ENCODE peak calls at places on chromosome 5, in four cellular contexts. One of them, this sample, is unnamed.

GRCh38 chr5:122120957-122121356 is 8.4 kb upstream of the ZNF474 start:
- DNase-seq in Kasumi-1: no peak
- DNase-seq in GM19239: no peak
- DNase-seq in Right ventricle myocardium inferior: no peak
- DNase-seq in this sample: no peak

GRCh38 chr5:160183075-160183474 is 46.2 kb upstream of the FABP6 start:
- DNase-seq in Kasumi-1: no peak
- DNase-seq in GM19239: no peak
- DNase-seq in Right ventricle myocardium inferior: no peak
- DNase-seq in this sample: no peak

GRCh38 chr5:26737763-26738162 is 300.6 kb downstream of the CDH9 start:
- DNase-seq in Kasumi-1: no peak
- DNase-seq in GM19239: no peak
- DNase-seq in Right ventricle myocardium inferior: no peak
- DNase-seq in this sample: no peak

GRCh38 chr5:154138701-154139100 is 51.8 kb upstream of the GALNT10 start:
- DNase-seq in Kasumi-1: no peak
- DNase-seq in GM19239: no peak
- DNase-seq in Right ventricle myocardium inferior: peak; percentile 72
- DNase-seq in this sample: peak; percentile 81

GRCh38 chr5:180522350-180522749 is 28.2 kb downstream of the CNOT6 start:
- DNase-seq in Kasumi-1: no peak
- DNase-seq in GM19239: no peak
- DNase-seq in Right ventricle myocardium inferior: no peak
- DNase-seq in this sample: no peak

GRCh38 chr5:34833090-34833489 is 5.9 kb upstream of the TTC23L start:
- DNase-seq in Kasumi-1: no peak
- DNase-seq in GM19239: no peak
- DNase-seq in Right ventricle myocardium inferior: no peak
- DNase-seq in this sample: no peak

GRCh38 chr5:159581502-159582249 is 251.4 kb upstream of the IL12B start:
- DNase-seq in Kasumi-1: no peak
- DNase-seq in GM19239: no peak
- DNase-seq in Right ventricle myocardium inferior: no peak
- DNase-seq in this sample: no peak

GRCh38 chr5:141914154-141914743 is 9.4 kb upstream of the DELE1 start:
- DNase-seq in Kasumi-1: peak; percentile 56
- DNase-seq in GM19239: no peak
- DNase-seq in Right ventricle myocardium inferior: peak; percentile 85
- DNase-seq in this sample: peak; percentile 73

GRCh38 chr5:174312641-174313040 is 267.1 kb downstream of the NSG2 start:
- DNase-seq in Kasumi-1: no peak
- DNase-seq in GM19239: no peak
- DNase-seq in Right ventricle myocardium inferior: no peak
- DNase-seq in this sample: no peak

GRCh38 chr5:122561209-122561608 is 213.7 kb upstream of the SNX2 start:
- DNase-seq in Kasumi-1: no peak
- DNase-seq in GM19239: no peak
- DNase-seq in Right ventricle myocardium inferior: no peak
- DNase-seq in this sample: no peak

GRCh38 chr5:138873096-138873885 is 1.8 kb downstream of the LRRTM2 start:
- DNase-seq in Kasumi-1: no peak
- DNase-seq in GM19239: no peak
- DNase-seq in Right ventricle myocardium inferior: no peak
- DNase-seq in this sample: no peak